ENCODE peak calls at places on chromosome 7, in eight cellular contexts. X is DND-41; Y is kidney; O is right lobe of liver; T is brain microvascular endothelial cell; P is AG04450; I is CD4-positive, CD25-positive, alpha-beta regulatory T cell; U is CD8-positive, alpha-beta memory T cell. H is an unnamed sample.

GRCh38 chr7:131462059-131462458 is 94.4 kb downstream of the PODXL start:
- DNase-seq in T (no peak), X (no peak), P (no peak), Y (no peak), U (no peak), I (no peak), O (no peak), H (no peak)

GRCh38 chr7:7454000-7454399 is 81.7 kb downstream of the COL28A1 start:
- DNase-seq in P (no peak), T (no peak), X (no peak), Y (no peak), U (no peak), I (no peak), O (no peak), H (no peak)

GRCh38 chr7:37546677-37547076 is 98.0 kb upstream of the ELMO1 start:
- DNase-seq in O (no peak), T (no peak), I (no peak), X (no peak), Y (no peak), P (no peak), U (no peak), H (no peak)

GRCh38 chr7:117790731-117791130 is 82.5 kb downstream of the CTTNBP2 start:
- DNase-seq in Y (no peak), X (no peak), I (no peak), T (no peak), O (no peak), U (no peak), P (no peak), H (no peak)

GRCh38 chr7:152341039-152341913 is 94.5 kb downstream of the KMT2C start:
- DNase-seq in Y (no peak), U (no peak), X (no peak), O (peak; percentile 66), T (peak; percentile 58), P (peak; percentile 18), I (no peak), H (no peak)

GRCh38 chr7:108158766-108159165 is 28.6 kb upstream of the LAMB4 start:
- DNase-seq in U (no peak), Y (no peak), I (no peak), T (no peak), O (no peak), P (no peak), X (no peak), H (no peak)

GRCh38 chr7:120628233-120628632 is 229.7 kb downstream of the TSPAN12 start:
- DNase-seq in X (no peak), I (no peak), P (no peak), Y (no peak), U (no peak), T (no peak), O (no peak), H (no peak)

GRCh38 chr7:151410405-151411390 is 860 bp upstream of the WDR86 start:
- DNase-seq in O (no peak), U (peak; percentile 58), Y (peak; percentile 84), T (no peak), P (no peak), X (no peak), I (no peak), H (no peak)

GRCh38 chr7:129073738-129074137 is 18.8 kb upstream of the TNPO3 start:
- DNase-seq in T (no peak), Y (no peak), I (no peak), X (no peak), U (no peak), O (no peak), P (no peak), H (no peak)

GRCh38 chr7:149790146-149790548 is 16.8 kb upstream of the ZNF467 start:
- DNase-seq in Y (no peak), I (no peak), T (no peak), U (no peak), X (no peak), O (no peak), P (no peak), H (no peak)

GRCh38 chr7:152868122-152869040 is 108.8 kb downstream of the ACTR3B start:
- DNase-seq in T (no peak), P (no peak), O (peak; percentile 7), I (no peak), U (no peak), X (no peak), Y (peak; percentile 29), H (no peak)

GRCh38 chr7:128961030-128961659 is 23.4 kb downstream of the IRF5 start:
- DNase-seq in O (no peak), P (no peak), U (no peak), X (no peak), T (no peak), Y (no peak), I (no peak), H (no peak)

GRCh38 chr7:36723951-36724664 is at the start of gene AOAH:
- DNase-seq in U (peak; percentile 88), Y (peak; percentile 82), I (peak; percentile 24), X (peak; percentile 84), T (no peak), O (peak; percentile 66), P (no peak), H (no peak)

GRCh38 chr7:85205754-85206153 is 18.9 kb upstream of the SEMA3D start:
- DNase-seq in I (no peak), U (no peak), X (no peak), O (no peak), T (no peak), Y (no peak), P (no peak), H (no peak)

DNA sequence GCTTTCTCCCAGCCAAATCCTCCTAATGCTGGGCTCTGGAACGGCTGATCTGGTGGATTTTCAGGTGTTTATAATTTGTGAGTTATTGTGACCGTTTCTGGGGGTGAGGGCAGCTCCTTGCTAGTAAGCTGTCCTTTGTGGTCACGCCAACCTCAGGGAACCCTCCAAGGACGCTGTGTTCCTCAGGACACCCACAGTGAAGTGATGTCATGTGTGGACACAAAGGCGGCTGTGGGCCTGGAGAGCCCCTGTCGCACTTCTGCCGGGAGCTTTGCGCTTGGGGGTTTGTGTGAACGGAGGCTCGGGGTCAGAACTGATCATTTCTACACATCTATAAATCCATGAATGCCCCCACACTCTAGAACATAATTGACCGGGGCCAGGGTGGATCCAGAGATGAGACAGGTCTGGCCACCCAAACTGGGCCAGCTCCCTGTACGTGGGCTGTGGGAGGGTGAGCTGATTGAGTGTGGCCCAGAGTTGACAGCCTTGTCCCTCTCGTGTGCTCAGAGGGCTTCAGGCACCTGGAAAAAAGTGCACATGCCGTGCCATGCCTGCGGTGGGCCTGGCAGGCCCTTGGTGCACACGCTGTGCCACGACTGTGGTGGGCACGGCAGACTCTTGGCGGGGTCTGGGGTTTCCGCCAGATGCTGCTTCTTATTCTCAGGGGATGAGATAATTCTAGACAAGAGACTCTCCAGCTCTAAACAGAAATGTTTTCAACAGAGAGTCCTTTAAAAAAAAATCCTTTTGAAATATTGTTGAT is 130.2 kb downstream of the VIPR2 start:
- DNase-seq in X (no peak), I (no peak), Y (no peak), U (no peak), O (no peak), P (no peak), T (no peak), H (no peak)
- H3K27ac ChIP-seq in X (peak overlapping the region; percentile 40), I (no peak overlapping the region), Y (peak overlapping the region; percentile 80), U (no peak overlapping the region), O (no peak overlapping the region), P (no peak overlapping the region), T (no peak overlapping the region), H (peak overlapping the region; percentile 70)

GRCh38 chr7:27244488-27245123 is 2.0 kb downstream of the EVX1 start:
- DNase-seq in I (no peak), T (no peak), Y (no peak), U (no peak), X (no peak), P (no peak), O (no peak), H (no peak)

GRCh38 chr7:27242046-27242579 is 489 bp upstream of the EVX1 start:
- DNase-seq in U (no peak), T (no peak), P (no peak), X (no peak), O (no peak), I (no peak), Y (no peak), H (no peak)

GRCh38 chr7:27245124-27245797 is 2.7 kb downstream of the EVX1 start:
- DNase-seq in X (no peak), U (no peak), I (no peak), Y (no peak), T (no peak), P (no peak), O (no peak), H (no peak)

GRCh38 chr7:27242580-27243339 is at the start of gene EVX1:
- DNase-seq in O (no peak), X (no peak), T (no peak), Y (no peak), U (peak; percentile 43), I (peak; percentile 5), P (no peak), H (no peak)

DNA sequence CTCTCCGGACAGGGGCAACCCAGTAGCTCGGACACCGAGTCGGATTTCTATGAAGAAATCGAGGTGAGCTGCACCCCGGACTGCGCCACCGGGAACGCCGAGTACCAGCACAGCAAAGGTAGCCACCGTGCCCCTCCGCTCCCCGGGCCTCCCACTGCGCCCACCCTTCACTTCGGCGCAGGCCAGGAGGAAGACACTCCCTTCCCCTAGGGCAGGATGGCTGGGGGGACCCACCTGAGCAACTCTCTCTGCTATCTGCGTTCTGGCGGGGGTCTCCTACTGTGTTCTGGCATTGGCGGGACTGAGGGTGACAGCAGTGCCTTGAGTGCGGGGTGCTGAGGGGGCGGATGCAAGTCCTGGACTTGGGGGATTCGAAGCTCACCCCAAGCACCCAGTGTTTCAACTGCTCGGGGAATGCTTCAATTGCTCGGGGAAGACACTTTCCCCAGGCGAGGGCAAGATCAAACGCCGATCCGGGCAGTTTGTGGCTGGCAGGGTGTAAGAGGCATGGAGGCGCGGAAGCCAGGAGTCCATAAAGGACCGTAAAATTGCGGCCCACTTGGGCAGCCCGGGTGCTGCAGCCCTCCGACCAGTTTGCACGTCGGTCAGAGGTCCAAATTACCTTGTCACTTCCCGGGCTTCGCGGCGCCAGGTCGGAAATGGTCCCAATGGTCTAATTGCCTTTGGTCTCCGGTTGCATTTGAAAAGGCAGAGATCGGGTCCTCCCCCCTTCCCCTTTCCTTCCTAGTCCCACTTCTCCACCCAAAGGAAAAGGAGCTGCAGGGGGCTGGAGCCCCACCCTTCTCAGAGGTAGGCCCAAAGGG is 950 bp downstream of the EVX1 start:
- DNase-seq in X (no peak), U (no peak), P (no peak), T (no peak), I (no peak), O (no peak), Y (no peak), H (no peak)
- H3K27ac ChIP-seq in X (no peak overlapping the region), U (no peak overlapping the region), P (no peak overlapping the region), T (no peak overlapping the region), I (no peak overlapping the region), O (no peak overlapping the region), Y (no peak overlapping the region), H (peak overlapping the region; percentile 57)

DNA sequence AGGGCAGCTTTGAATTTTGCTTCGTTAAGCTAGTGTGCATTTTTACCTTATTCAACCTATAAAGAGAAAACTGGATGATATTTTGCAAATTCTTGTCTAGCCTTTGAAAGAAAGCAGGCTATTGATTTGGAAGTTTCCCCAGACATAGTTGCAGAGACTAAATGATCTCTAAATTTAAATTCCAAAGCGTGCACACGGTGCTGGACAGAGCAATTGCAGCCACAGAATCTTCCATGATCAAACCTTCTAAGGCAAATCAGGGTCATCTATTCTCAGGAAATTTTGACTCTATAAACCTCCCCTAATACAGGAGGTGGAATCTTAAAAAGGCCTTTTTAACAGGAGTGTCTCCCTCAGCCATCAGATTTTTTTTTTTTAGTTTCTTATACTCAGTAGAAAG is 159.9 kb downstream of the MDFIC start:
- DNase-seq in P (no peak), X (no peak), O (no peak), U (no peak), T (no peak), Y (no peak), I (no peak), H (no peak)
- H3K27ac ChIP-seq in P (no peak overlapping the region), X (no peak overlapping the region), O (no peak overlapping the region), U (no peak overlapping the region), T (no peak overlapping the region), Y (no peak overlapping the region), I (no peak overlapping the region), H (no peak overlapping the region)

GRCh38 chr7:18890134-18890533 is 227.3 kb downstream of the TWIST1 start:
- DNase-seq in T (peak; percentile 84), U (no peak), P (peak; percentile 69), Y (no peak), O (no peak), I (no peak), X (no peak), H (no peak)
- H3K27ac ChIP-seq in T (no peak overlapping the region), U (no peak overlapping the region), P (no peak overlapping the region), Y (no peak overlapping the region), O (no peak overlapping the region), I (no peak overlapping the region), X (no peak overlapping the region), H (no peak overlapping the region)

H was measured in vagina.